ENCODE peak calls at places on chromosome 13, in seven cellular contexts. E, V, B, M, A, U and F are unnamed samples.

GRCh38 chr13:99341969-99342722 is 34.9 kb upstream of the GPR183 start:
- DNase-seq in E (no peak), V (no peak), B (no peak), M (no peak), A (no peak), U (no peak), F (no peak)

GRCh38 chr13:66128201-66128600 is 1101.9 kb downstream of the PCDH9 start:
- DNase-seq in E (no peak), V (no peak), B (no peak), M (no peak), A (no peak), U (no peak), F (no peak)

GRCh38 chr13:31067416-31068118 is 94.1 kb downstream of the HSPH1 start:
- DNase-seq in E (no peak), V (no peak), B (peak), M (no peak), A (peak), U (peak), F (no peak)

GRCh38 chr13:64697226-64697625 is 2532.9 kb downstream of the PCDH9 start:
- DNase-seq in E (no peak), V (no peak), B (peak), M (no peak), A (no peak), U (no peak), F (no peak)

GRCh38 chr13:35768126-35768525 is 291.6 kb upstream of the MAB21L1 start:
- DNase-seq in E (no peak), V (no peak), B (no peak), M (no peak), A (no peak), U (no peak), F (no peak)

GRCh38 chr13:21427741-21428140 is 31.4 kb downstream of the ZDHHC20 start:
- DNase-seq in E (no peak), V (no peak), B (no peak), M (no peak), A (no peak), U (no peak), F (no peak)

GRCh38 chr13:33351324-33351723 is 65.8 kb upstream of the STARD13 start:
- DNase-seq in E (no peak), V (no peak), B (peak), M (no peak), A (peak), U (no peak), F (no peak)

GRCh38 chr13:47672982-47673670 is 327.9 kb downstream of the SUCLA2 start:
- DNase-seq in E (no peak), V (no peak), B (peak), M (no peak), A (peak), U (no peak), F (no peak)

GRCh38 chr13:98653471-98653985 is 76.6 kb upstream of the STK24 start:
- DNase-seq in E (peak), V (peak), B (peak), M (peak), A (peak), U (peak), F (peak)

GRCh38 chr13:42699922-42700321 is 81.5 kb upstream of the FAM216B start:
- DNase-seq in E (no peak), V (no peak), B (no peak), M (no peak), A (no peak), U (no peak), F (peak)

GRCh38 chr13:36965767-36966166 is 33.4 kb downstream of the ALG5 start:
- DNase-seq in E (no peak), V (no peak), B (peak), M (no peak), A (peak), U (no peak), F (no peak)

GRCh38 chr13:32911506-32911905 is 104.7 kb upstream of the KL start:
- DNase-seq in E (no peak), V (peak), B (peak), M (no peak), A (peak), U (no peak), F (no peak)

GRCh38 chr13:26168276-26168814 is 53.8 kb downstream of the RNF6 start:
- DNase-seq in E (no peak), V (no peak), B (peak), M (no peak), A (no peak), U (no peak), F (no peak)

GRCh38 chr13:41652735-41653361 is 195.5 kb downstream of the RGCC start:
- DNase-seq in E (no peak), V (peak), B (peak), M (peak), A (peak), U (no peak), F (no peak)

GRCh38 chr13:43785681-43786471 is 896 bp downstream of the ENOX1 start:
- DNase-seq in E (no peak), V (peak), B (peak), M (no peak), A (peak), U (peak), F (no peak)

GRCh38 chr13:28035146-28035782 is 46.8 kb upstream of the URAD start:
- DNase-seq in E (no peak), V (no peak), B (no peak), M (no peak), A (peak), U (no peak), F (no peak)

GRCh38 chr13:30803791-30804190 is 68.4 kb downstream of the ALOX5AP start:
- DNase-seq in E (no peak), V (no peak), B (no peak), M (no peak), A (no peak), U (peak), F (no peak)

GRCh38 chr13:112579310-112579843 is 8.6 kb downstream of the TUBGCP3 start:
- DNase-seq in E (no peak), V (no peak), B (no peak), M (no peak), A (no peak), U (no peak), F (no peak)

GRCh38 chr13:76976488-76976887 is 15.4 kb upstream of the CLN5 start:
- DNase-seq in E (no peak), V (no peak), B (peak), M (no peak), A (peak), U (no peak), F (peak)

GRCh38 chr13:60756306-60756705 is 359.3 kb downstream of the TDRD3 start:
- DNase-seq in E (no peak), V (no peak), B (peak), M (no peak), A (peak), U (no peak), F (no peak)